ENCODE peak calls at places on chromosomes 12 and 14, in nine cellular contexts. Z, D, U, P, R, F, E, J and V are unnamed samples.

GRCh38 chr14:35366048-35366428 is 38.5 kb downstream of the NFKBIA start:
- DNase-seq in E (no peak), Z (no peak), D (no peak), F (no peak), J (no peak), R (no peak), U (peak), P (no peak), V (no peak)

GRCh38 chr14:23154876-23155587 is 28.4 kb downstream of the SLC7A8 start:
- DNase-seq in Z (no peak), J (peak), P (no peak), E (peak), R (peak), U (peak), D (no peak), F (no peak), V (peak)

GRCh38 chr14:57492859-57493258 is 798 bp downstream of the CCDC198 start:
- DNase-seq in J (peak), U (no peak), D (no peak), P (no peak), Z (no peak), R (peak), F (no peak), E (no peak), V (peak)

GRCh38 chr14:102055181-102055901 is 31.5 kb downstream of the HSP90AA1 start:
- DNase-seq in R (peak), D (no peak), P (no peak), J (peak), E (no peak), Z (no peak), F (no peak), U (no peak), V (no peak)

GRCh38 chr12:25200703-25201102 is 5.7 kb downstream of the ETFRF1 start:
- DNase-seq in E (no peak), R (peak), P (no peak), Z (no peak), F (no peak), J (peak), U (no peak), D (no peak), V (no peak)

GRCh38 chr12:94873368-94874085 is 130.0 kb downstream of the NDUFA12 start:
- DNase-seq in P (no peak), E (peak), F (peak), R (no peak), D (peak), Z (peak), U (no peak), J (no peak), V (no peak)

GRCh38 chr12:51023625-51024395 is 2.4 kb downstream of the SLC11A2 start:
- DNase-seq in D (no peak), J (no peak), F (no peak), E (no peak), Z (no peak), R (peak), U (no peak), P (no peak), V (no peak)

GRCh38 chr12:120873231-120873630 is 30.9 kb downstream of the SPPL3 start:
- DNase-seq in U (no peak), D (no peak), E (no peak), R (no peak), P (no peak), J (no peak), F (no peak), Z (no peak), V (no peak)

GRCh38 chr14:60653709-60654161 is 4.5 kb upstream of the SIX1 start:
- DNase-seq in P (no peak), U (no peak), R (no peak), E (no peak), Z (no peak), D (no peak), F (no peak), J (no peak), V (no peak)

GRCh38 chr14:59771577-59771976 is 99.0 kb downstream of the RTN1 start:
- DNase-seq in E (no peak), D (peak), R (no peak), F (peak), U (no peak), P (no peak), Z (peak), J (no peak), V (peak)